ENCODE peak calls at places on chromosomes 4 and X, in seven cellular contexts. One of them, this sample, is unnamed.

GRCh38 chr4:14877246-14878220 is 124.7 kb upstream of the CPEB2 start:
- DNase-seq in NCI-H526 treated with DMSO at 0.1 percent for 48 hours: no peak
- DNase-seq in stimulated activated CD8-positive, alpha-beta memory T cell treated with anti-CD3 and anti-CD28 coated beads, Interleukin-4, amount 100 ng/mL, for 4 hours: no peak
- DNase-seq in thyroid gland: no peak
- DNase-seq in cardiac septum: no peak
- DNase-seq in activated T-helper 1 cell treated with anti-CD3 and anti-CD28 coated beads, Interleukin-2, amount 50 U/mL, for 16 hours: no peak
- DNase-seq in amniotic stem cell: no peak
- DNase-seq in this sample: no peak

GRCh38 chr4:4408576-4409335 is 21.9 kb downstream of the NSG1 start:
- DNase-seq in stimulated activated CD8-positive, alpha-beta memory T cell treated with anti-CD3 and anti-CD28 coated beads, Interleukin-4, amount 100 ng/mL, for 4 hours: no peak
- DNase-seq in cardiac septum: no peak
- DNase-seq in NCI-H526 treated with DMSO at 0.1 percent for 48 hours: no peak
- DNase-seq in amniotic stem cell: no peak
- DNase-seq in thyroid gland: no peak
- DNase-seq in activated T-helper 1 cell treated with anti-CD3 and anti-CD28 coated beads, Interleukin-2, amount 50 U/mL, for 16 hours: no peak
- DNase-seq in this sample: no peak

GRCh38 chrX:132561483-132561882 is 72.6 kb upstream of the MBNL3 start:
- DNase-seq in amniotic stem cell: no peak
- DNase-seq in activated T-helper 1 cell treated with anti-CD3 and anti-CD28 coated beads, Interleukin-2, amount 50 U/mL, for 16 hours: no peak
- DNase-seq in thyroid gland: no peak
- DNase-seq in stimulated activated CD8-positive, alpha-beta memory T cell treated with anti-CD3 and anti-CD28 coated beads, Interleukin-4, amount 100 ng/mL, for 4 hours: no peak
- DNase-seq in cardiac septum: no peak
- DNase-seq in NCI-H526 treated with DMSO at 0.1 percent for 48 hours: no peak
- DNase-seq in this sample: no peak

GRCh38 chrX:30308263-30309138 is 689 bp downstream of the NR0B1 start:
- DNase-seq in NCI-H526 treated with DMSO at 0.1 percent for 48 hours: no peak
- DNase-seq in cardiac septum: no peak
- DNase-seq in thyroid gland: no peak
- DNase-seq in amniotic stem cell: no peak
- DNase-seq in stimulated activated CD8-positive, alpha-beta memory T cell treated with anti-CD3 and anti-CD28 coated beads, Interleukin-4, amount 100 ng/mL, for 4 hours: no peak
- DNase-seq in activated T-helper 1 cell treated with anti-CD3 and anti-CD28 coated beads, Interleukin-2, amount 50 U/mL, for 16 hours: no peak
- DNase-seq in this sample: no peak

GRCh38 chr4:186132577-186133277 is 28.2 kb downstream of the FAM149A start:
- DNase-seq in activated T-helper 1 cell treated with anti-CD3 and anti-CD28 coated beads, Interleukin-2, amount 50 U/mL, for 16 hours: no peak
- DNase-seq in amniotic stem cell: peak; percentile 3
- DNase-seq in NCI-H526 treated with DMSO at 0.1 percent for 48 hours: no peak
- DNase-seq in cardiac septum: no peak
- DNase-seq in thyroid gland: no peak
- DNase-seq in stimulated activated CD8-positive, alpha-beta memory T cell treated with anti-CD3 and anti-CD28 coated beads, Interleukin-4, amount 100 ng/mL, for 4 hours: no peak
- DNase-seq in this sample: no peak

GRCh38 chr4:77538144-77538543 is 67.5 kb upstream of the CXCL13 start:
- DNase-seq in amniotic stem cell: no peak
- DNase-seq in thyroid gland: no peak
- DNase-seq in stimulated activated CD8-positive, alpha-beta memory T cell treated with anti-CD3 and anti-CD28 coated beads, Interleukin-4, amount 100 ng/mL, for 4 hours: no peak
- DNase-seq in NCI-H526 treated with DMSO at 0.1 percent for 48 hours: no peak
- DNase-seq in activated T-helper 1 cell treated with anti-CD3 and anti-CD28 coated beads, Interleukin-2, amount 50 U/mL, for 16 hours: no peak
- DNase-seq in cardiac septum: no peak
- DNase-seq in this sample: no peak

GRCh38 chrX:48833531-48834138 is 1.8 kb downstream of the PCSK1N start:
- DNase-seq in cardiac septum: no peak
- DNase-seq in activated T-helper 1 cell treated with anti-CD3 and anti-CD28 coated beads, Interleukin-2, amount 50 U/mL, for 16 hours: no peak
- DNase-seq in stimulated activated CD8-positive, alpha-beta memory T cell treated with anti-CD3 and anti-CD28 coated beads, Interleukin-4, amount 100 ng/mL, for 4 hours: no peak
- DNase-seq in thyroid gland: no peak
- DNase-seq in amniotic stem cell: no peak
- DNase-seq in NCI-H526 treated with DMSO at 0.1 percent for 48 hours: no peak
- DNase-seq in this sample: no peak

GRCh38 chrX:23505531-23506303 is 161.6 kb upstream of the PRDX4 start:
- DNase-seq in NCI-H526 treated with DMSO at 0.1 percent for 48 hours: peak; percentile 26
- DNase-seq in cardiac septum: no peak
- DNase-seq in stimulated activated CD8-positive, alpha-beta memory T cell treated with anti-CD3 and anti-CD28 coated beads, Interleukin-4, amount 100 ng/mL, for 4 hours: no peak
- DNase-seq in thyroid gland: no peak
- DNase-seq in amniotic stem cell: no peak
- DNase-seq in activated T-helper 1 cell treated with anti-CD3 and anti-CD28 coated beads, Interleukin-2, amount 50 U/mL, for 16 hours: no peak
- DNase-seq in this sample: no peak

GRCh38 chrX:23765449-23765848 is 17.5 kb upstream of the SAT1 start:
- DNase-seq in stimulated activated CD8-positive, alpha-beta memory T cell treated with anti-CD3 and anti-CD28 coated beads, Interleukin-4, amount 100 ng/mL, for 4 hours: no peak
- DNase-seq in amniotic stem cell: no peak
- DNase-seq in cardiac septum: no peak
- DNase-seq in NCI-H526 treated with DMSO at 0.1 percent for 48 hours: no peak
- DNase-seq in activated T-helper 1 cell treated with anti-CD3 and anti-CD28 coated beads, Interleukin-2, amount 50 U/mL, for 16 hours: no peak
- DNase-seq in thyroid gland: no peak
- DNase-seq in this sample: no peak

GRCh38 chrX:9907645-9908387 is 59.3 kb upstream of the CLDN34 start:
- DNase-seq in amniotic stem cell: no peak
- DNase-seq in NCI-H526 treated with DMSO at 0.1 percent for 48 hours: no peak
- DNase-seq in cardiac septum: no peak
- DNase-seq in thyroid gland: no peak
- DNase-seq in stimulated activated CD8-positive, alpha-beta memory T cell treated with anti-CD3 and anti-CD28 coated beads, Interleukin-4, amount 100 ng/mL, for 4 hours: no peak
- DNase-seq in activated T-helper 1 cell treated with anti-CD3 and anti-CD28 coated beads, Interleukin-2, amount 50 U/mL, for 16 hours: no peak
- DNase-seq in this sample: no peak

GRCh38 chr4:75708218-75708691 is 16.1 kb upstream of the USO1 start:
- DNase-seq in activated T-helper 1 cell treated with anti-CD3 and anti-CD28 coated beads, Interleukin-2, amount 50 U/mL, for 16 hours: no peak
- DNase-seq in amniotic stem cell: no peak
- DNase-seq in thyroid gland: no peak
- DNase-seq in stimulated activated CD8-positive, alpha-beta memory T cell treated with anti-CD3 and anti-CD28 coated beads, Interleukin-4, amount 100 ng/mL, for 4 hours: no peak
- DNase-seq in NCI-H526 treated with DMSO at 0.1 percent for 48 hours: no peak
- DNase-seq in cardiac septum: no peak
- DNase-seq in this sample: peak; percentile 33

GRCh38 chrX:48540015-48540350 is 469 bp downstream of the TBC1D25 start:
- DNase-seq in amniotic stem cell: no peak
- DNase-seq in cardiac septum: no peak
- DNase-seq in activated T-helper 1 cell treated with anti-CD3 and anti-CD28 coated beads, Interleukin-2, amount 50 U/mL, for 16 hours: peak; percentile 9
- DNase-seq in stimulated activated CD8-positive, alpha-beta memory T cell treated with anti-CD3 and anti-CD28 coated beads, Interleukin-4, amount 100 ng/mL, for 4 hours: peak; percentile 7
- DNase-seq in thyroid gland: no peak
- DNase-seq in NCI-H526 treated with DMSO at 0.1 percent for 48 hours: no peak
- DNase-seq in this sample: peak; percentile 42

GRCh38 chrX:149718757-149719156 is 6.9 kb downstream of the MAGEA11 start:
- DNase-seq in amniotic stem cell: no peak
- DNase-seq in NCI-H526 treated with DMSO at 0.1 percent for 48 hours: no peak
- DNase-seq in thyroid gland: no peak
- DNase-seq in stimulated activated CD8-positive, alpha-beta memory T cell treated with anti-CD3 and anti-CD28 coated beads, Interleukin-4, amount 100 ng/mL, for 4 hours: no peak
- DNase-seq in cardiac septum: no peak
- DNase-seq in activated T-helper 1 cell treated with anti-CD3 and anti-CD28 coated beads, Interleukin-2, amount 50 U/mL, for 16 hours: no peak
- DNase-seq in this sample: no peak

GRCh38 chr4:85147481-85148076 is 181.1 kb upstream of the WDFY3 start:
- DNase-seq in thyroid gland: peak; percentile 24
- DNase-seq in activated T-helper 1 cell treated with anti-CD3 and anti-CD28 coated beads, Interleukin-2, amount 50 U/mL, for 16 hours: no peak
- DNase-seq in cardiac septum: no peak
- DNase-seq in stimulated activated CD8-positive, alpha-beta memory T cell treated with anti-CD3 and anti-CD28 coated beads, Interleukin-4, amount 100 ng/mL, for 4 hours: no peak
- DNase-seq in NCI-H526 treated with DMSO at 0.1 percent for 48 hours: peak; percentile 1
- DNase-seq in amniotic stem cell: peak; percentile 53
- DNase-seq in this sample: no peak

GRCh38 chrX:1537031-1537715 is at the start of gene P2RY8:
- DNase-seq in NCI-H526 treated with DMSO at 0.1 percent for 48 hours: peak; percentile 78
- DNase-seq in cardiac septum: peak; percentile 86
- DNase-seq in stimulated activated CD8-positive, alpha-beta memory T cell treated with anti-CD3 and anti-CD28 coated beads, Interleukin-4, amount 100 ng/mL, for 4 hours: peak; percentile 54
- DNase-seq in activated T-helper 1 cell treated with anti-CD3 and anti-CD28 coated beads, Interleukin-2, amount 50 U/mL, for 16 hours: peak; percentile 59
- DNase-seq in amniotic stem cell: no peak
- DNase-seq in thyroid gland: peak; percentile 58
- DNase-seq in this sample: peak; percentile 60

GRCh38 chr4:123381996-123382395 is 14.6 kb upstream of the SPRY1 start:
- DNase-seq in NCI-H526 treated with DMSO at 0.1 percent for 48 hours: no peak
- DNase-seq in thyroid gland: no peak
- DNase-seq in activated T-helper 1 cell treated with anti-CD3 and anti-CD28 coated beads, Interleukin-2, amount 50 U/mL, for 16 hours: no peak
- DNase-seq in cardiac septum: no peak
- DNase-seq in amniotic stem cell: no peak
- DNase-seq in stimulated activated CD8-positive, alpha-beta memory T cell treated with anti-CD3 and anti-CD28 coated beads, Interleukin-4, amount 100 ng/mL, for 4 hours: no peak
- DNase-seq in this sample: no peak

GRCh38 chrX:48086119-48086518 is 14.7 kb upstream of the ZNF630 start:
- DNase-seq in NCI-H526 treated with DMSO at 0.1 percent for 48 hours: no peak
- DNase-seq in cardiac septum: no peak
- DNase-seq in amniotic stem cell: no peak
- DNase-seq in thyroid gland: no peak
- DNase-seq in activated T-helper 1 cell treated with anti-CD3 and anti-CD28 coated beads, Interleukin-2, amount 50 U/mL, for 16 hours: no peak
- DNase-seq in stimulated activated CD8-positive, alpha-beta memory T cell treated with anti-CD3 and anti-CD28 coated beads, Interleukin-4, amount 100 ng/mL, for 4 hours: no peak
- DNase-seq in this sample: no peak

GRCh38 chr4:122661176-122661575 is 40.3 kb upstream of the IL21 start:
- DNase-seq in NCI-H526 treated with DMSO at 0.1 percent for 48 hours: no peak
- DNase-seq in stimulated activated CD8-positive, alpha-beta memory T cell treated with anti-CD3 and anti-CD28 coated beads, Interleukin-4, amount 100 ng/mL, for 4 hours: no peak
- DNase-seq in cardiac septum: no peak
- DNase-seq in thyroid gland: no peak
- DNase-seq in amniotic stem cell: no peak
- DNase-seq in activated T-helper 1 cell treated with anti-CD3 and anti-CD28 coated beads, Interleukin-2, amount 50 U/mL, for 16 hours: no peak
- DNase-seq in this sample: no peak

GRCh38 chr4:7055990-7056325 is 11.9 kb downstream of the GRPEL1 start:
- DNase-seq in amniotic stem cell: no peak
- DNase-seq in thyroid gland: no peak
- DNase-seq in activated T-helper 1 cell treated with anti-CD3 and anti-CD28 coated beads, Interleukin-2, amount 50 U/mL, for 16 hours: no peak
- DNase-seq in stimulated activated CD8-positive, alpha-beta memory T cell treated with anti-CD3 and anti-CD28 coated beads, Interleukin-4, amount 100 ng/mL, for 4 hours: no peak
- DNase-seq in cardiac septum: no peak
- DNase-seq in NCI-H526 treated with DMSO at 0.1 percent for 48 hours: no peak
- DNase-seq in this sample: no peak

GRCh38 chr4:116878280-116878679 is 207.1 kb downstream of the TRAM1L1 start:
- DNase-seq in cardiac septum: no peak
- DNase-seq in amniotic stem cell: no peak
- DNase-seq in stimulated activated CD8-positive, alpha-beta memory T cell treated with anti-CD3 and anti-CD28 coated beads, Interleukin-4, amount 100 ng/mL, for 4 hours: no peak
- DNase-seq in activated T-helper 1 cell treated with anti-CD3 and anti-CD28 coated beads, Interleukin-2, amount 50 U/mL, for 16 hours: no peak
- DNase-seq in thyroid gland: no peak
- DNase-seq in NCI-H526 treated with DMSO at 0.1 percent for 48 hours: no peak
- DNase-seq in this sample: no peak

GRCh38 chr4:85952518-85952917 is 407.3 kb downstream of the MAPK10 start:
- DNase-seq in thyroid gland: no peak
- DNase-seq in cardiac septum: no peak
- DNase-seq in NCI-H526 treated with DMSO at 0.1 percent for 48 hours: no peak
- DNase-seq in stimulated activated CD8-positive, alpha-beta memory T cell treated with anti-CD3 and anti-CD28 coated beads, Interleukin-4, amount 100 ng/mL, for 4 hours: no peak
- DNase-seq in activated T-helper 1 cell treated with anti-CD3 and anti-CD28 coated beads, Interleukin-2, amount 50 U/mL, for 16 hours: no peak
- DNase-seq in amniotic stem cell: no peak
- DNase-seq in this sample: no peak

GRCh38 chr4:25160714-25161598 is 707 bp upstream of the SEPSECS start:
- DNase-seq in amniotic stem cell: no peak
- DNase-seq in activated T-helper 1 cell treated with anti-CD3 and anti-CD28 coated beads, Interleukin-2, amount 50 U/mL, for 16 hours: no peak
- DNase-seq in NCI-H526 treated with DMSO at 0.1 percent for 48 hours: no peak
- DNase-seq in cardiac septum: no peak
- DNase-seq in thyroid gland: no peak
- DNase-seq in stimulated activated CD8-positive, alpha-beta memory T cell treated with anti-CD3 and anti-CD28 coated beads, Interleukin-4, amount 100 ng/mL, for 4 hours: no peak
- DNase-seq in this sample: no peak

GRCh38 chr4:85170241-85170640 is 203.8 kb upstream of the WDFY3 start:
- DNase-seq in cardiac septum: no peak
- DNase-seq in thyroid gland: no peak
- DNase-seq in amniotic stem cell: no peak
- DNase-seq in stimulated activated CD8-positive, alpha-beta memory T cell treated with anti-CD3 and anti-CD28 coated beads, Interleukin-4, amount 100 ng/mL, for 4 hours: no peak
- DNase-seq in NCI-H526 treated with DMSO at 0.1 percent for 48 hours: no peak
- DNase-seq in activated T-helper 1 cell treated with anti-CD3 and anti-CD28 coated beads, Interleukin-2, amount 50 U/mL, for 16 hours: no peak
- DNase-seq in this sample: no peak

GRCh38 chr4:99815597-99816011 is 1.0 kb upstream of the DAPP1 start:
- DNase-seq in stimulated activated CD8-positive, alpha-beta memory T cell treated with anti-CD3 and anti-CD28 coated beads, Interleukin-4, amount 100 ng/mL, for 4 hours: no peak
- DNase-seq in amniotic stem cell: no peak
- DNase-seq in cardiac septum: no peak
- DNase-seq in activated T-helper 1 cell treated with anti-CD3 and anti-CD28 coated beads, Interleukin-2, amount 50 U/mL, for 16 hours: no peak
- DNase-seq in thyroid gland: peak; percentile 78
- DNase-seq in NCI-H526 treated with DMSO at 0.1 percent for 48 hours: no peak
- DNase-seq in this sample: no peak

GRCh38 chr4:16472537-16472936 is 246.3 kb upstream of the TAPT1 start:
- DNase-seq in NCI-H526 treated with DMSO at 0.1 percent for 48 hours: no peak
- DNase-seq in cardiac septum: no peak
- DNase-seq in activated T-helper 1 cell treated with anti-CD3 and anti-CD28 coated beads, Interleukin-2, amount 50 U/mL, for 16 hours: no peak
- DNase-seq in thyroid gland: no peak
- DNase-seq in stimulated activated CD8-positive, alpha-beta memory T cell treated with anti-CD3 and anti-CD28 coated beads, Interleukin-4, amount 100 ng/mL, for 4 hours: no peak
- DNase-seq in amniotic stem cell: no peak
- DNase-seq in this sample: no peak

GRCh38 chrX:101550825-101551767 is 749 bp downstream of the ARMCX1 start:
- DNase-seq in cardiac septum: no peak
- DNase-seq in activated T-helper 1 cell treated with anti-CD3 and anti-CD28 coated beads, Interleukin-2, amount 50 U/mL, for 16 hours: no peak
- DNase-seq in amniotic stem cell: no peak
- DNase-seq in NCI-H526 treated with DMSO at 0.1 percent for 48 hours: no peak
- DNase-seq in thyroid gland: peak; percentile 55
- DNase-seq in stimulated activated CD8-positive, alpha-beta memory T cell treated with anti-CD3 and anti-CD28 coated beads, Interleukin-4, amount 100 ng/mL, for 4 hours: no peak
- DNase-seq in this sample: no peak

GRCh38 chrX:84144281-84144680 is 43.7 kb downstream of the RPS6KA6 start:
- DNase-seq in NCI-H526 treated with DMSO at 0.1 percent for 48 hours: no peak
- DNase-seq in stimulated activated CD8-positive, alpha-beta memory T cell treated with anti-CD3 and anti-CD28 coated beads, Interleukin-4, amount 100 ng/mL, for 4 hours: no peak
- DNase-seq in amniotic stem cell: no peak
- DNase-seq in activated T-helper 1 cell treated with anti-CD3 and anti-CD28 coated beads, Interleukin-2, amount 50 U/mL, for 16 hours: no peak
- DNase-seq in thyroid gland: no peak
- DNase-seq in cardiac septum: no peak
- DNase-seq in this sample: no peak

GRCh38 chr4:181646864-181647263 is 596.3 kb upstream of the TENM3 start:
- DNase-seq in amniotic stem cell: no peak
- DNase-seq in thyroid gland: no peak
- DNase-seq in activated T-helper 1 cell treated with anti-CD3 and anti-CD28 coated beads, Interleukin-2, amount 50 U/mL, for 16 hours: no peak
- DNase-seq in stimulated activated CD8-positive, alpha-beta memory T cell treated with anti-CD3 and anti-CD28 coated beads, Interleukin-4, amount 100 ng/mL, for 4 hours: no peak
- DNase-seq in cardiac septum: no peak
- DNase-seq in NCI-H526 treated with DMSO at 0.1 percent for 48 hours: no peak
- DNase-seq in this sample: no peak

GRCh38 chr4:104063341-104063740 is 343.6 kb upstream of the TACR3 start:
- DNase-seq in cardiac septum: no peak
- DNase-seq in thyroid gland: no peak
- DNase-seq in amniotic stem cell: no peak
- DNase-seq in activated T-helper 1 cell treated with anti-CD3 and anti-CD28 coated beads, Interleukin-2, amount 50 U/mL, for 16 hours: no peak
- DNase-seq in NCI-H526 treated with DMSO at 0.1 percent for 48 hours: no peak
- DNase-seq in stimulated activated CD8-positive, alpha-beta memory T cell treated with anti-CD3 and anti-CD28 coated beads, Interleukin-4, amount 100 ng/mL, for 4 hours: no peak
- DNase-seq in this sample: no peak

GRCh38 chr4:132001542-132001941 is 1147.6 kb upstream of the PCDH10 start:
- DNase-seq in thyroid gland: no peak
- DNase-seq in activated T-helper 1 cell treated with anti-CD3 and anti-CD28 coated beads, Interleukin-2, amount 50 U/mL, for 16 hours: no peak
- DNase-seq in amniotic stem cell: no peak
- DNase-seq in cardiac septum: no peak
- DNase-seq in NCI-H526 treated with DMSO at 0.1 percent for 48 hours: no peak
- DNase-seq in stimulated activated CD8-positive, alpha-beta memory T cell treated with anti-CD3 and anti-CD28 coated beads, Interleukin-4, amount 100 ng/mL, for 4 hours: no peak
- DNase-seq in this sample: no peak

GRCh38 chr4:41122309-41122708 is 92.0 kb downstream of the APBB2 start:
- DNase-seq in stimulated activated CD8-positive, alpha-beta memory T cell treated with anti-CD3 and anti-CD28 coated beads, Interleukin-4, amount 100 ng/mL, for 4 hours: no peak
- DNase-seq in NCI-H526 treated with DMSO at 0.1 percent for 48 hours: no peak
- DNase-seq in activated T-helper 1 cell treated with anti-CD3 and anti-CD28 coated beads, Interleukin-2, amount 50 U/mL, for 16 hours: no peak
- DNase-seq in cardiac septum: no peak
- DNase-seq in thyroid gland: no peak
- DNase-seq in amniotic stem cell: no peak
- DNase-seq in this sample: no peak

GRCh38 chr4:140626982-140627381 is 58.2 kb upstream of the UCP1 start:
- DNase-seq in activated T-helper 1 cell treated with anti-CD3 and anti-CD28 coated beads, Interleukin-2, amount 50 U/mL, for 16 hours: no peak
- DNase-seq in thyroid gland: no peak
- DNase-seq in stimulated activated CD8-positive, alpha-beta memory T cell treated with anti-CD3 and anti-CD28 coated beads, Interleukin-4, amount 100 ng/mL, for 4 hours: no peak
- DNase-seq in cardiac septum: no peak
- DNase-seq in amniotic stem cell: no peak
- DNase-seq in NCI-H526 treated with DMSO at 0.1 percent for 48 hours: no peak
- DNase-seq in this sample: no peak